ENCODE peak calls at places on chromosome 7, in seven cellular contexts. D is Calu3; P is cardiac fibroblast; U is foreskin fibroblast; R is B cell; J is HFFc6; S is activated CD4-positive, alpha-beta T cell treated with anti-CD3 and anti-CD28 coated beads, Interleukin-2, amount 10 ng/mL, durations not matched to agents 24 days and 14 days. Y is an unnamed sample.

GRCh38 chr7:68041559-68041958 is 1044.9 kb downstream of the TYW1 start:
- DNase-seq in D (no peak), P (no peak), U (no peak), R (no peak), J (no peak), S (no peak), Y (no peak)

GRCh38 chr7:151351027-151351426 is 9.4 kb downstream of the NUB1 start:
- DNase-seq in D (peak), P (no peak), U (no peak), R (no peak), J (no peak), S (peak), Y (no peak)

GRCh38 chr7:85776691-85777363 is 590.0 kb upstream of the SEMA3D start:
- DNase-seq in D (no peak), P (no peak), U (no peak), R (no peak), J (no peak), S (no peak), Y (no peak)

GRCh38 chr7:104627516-104627915 is 299.1 kb downstream of the LHFPL3 start:
- DNase-seq in D (peak), P (peak), U (peak), R (no peak), J (peak), S (peak), Y (no peak)

GRCh38 chr7:101018271-101019167 is 1.4 kb upstream of the MUC17 start:
- DNase-seq in D (no peak), P (no peak), U (no peak), R (peak), J (no peak), S (peak), Y (no peak)

GRCh38 chr7:77246031-77246430 is 46.4 kb upstream of the FGL2 start:
- DNase-seq in D (no peak), P (no peak), U (no peak), R (no peak), J (no peak), S (no peak), Y (no peak)

GRCh38 chr7:34315032-34315431 is 343.0 kb upstream of the NPSR1 start:
- DNase-seq in D (no peak), P (peak), U (peak), R (no peak), J (peak), S (no peak), Y (no peak)

GRCh38 chr7:141221007-141221612 is 147.2 kb downstream of the TMEM178B start:
- DNase-seq in D (no peak), P (no peak), U (no peak), R (no peak), J (no peak), S (peak), Y (no peak)

GRCh38 chr7:138066954-138067394 is 9.3 kb upstream of the AKR1D1 start:
- DNase-seq in D (no peak), P (no peak), U (no peak), R (no peak), J (no peak), S (no peak), Y (no peak)

GRCh38 chr7:129952164-129952652 is 552 bp downstream of the UBE2H start:
- DNase-seq in D (peak), P (no peak), U (no peak), R (peak), J (peak), S (peak), Y (no peak)

GRCh38 chr7:54664235-54665228 is 94.5 kb downstream of the SEC61G start:
- DNase-seq in D (peak), P (peak), U (peak), R (no peak), J (peak), S (peak), Y (no peak)

GRCh38 chr7:54544356-54545240 is 2.4 kb downstream of the VSTM2A start:
- DNase-seq in D (no peak), P (no peak), U (no peak), R (peak), J (no peak), S (no peak), Y (no peak)

GRCh38 chr7:157709531-157710251 is 372.9 kb downstream of the DNAJB6 start:
- DNase-seq in D (no peak), P (no peak), U (no peak), R (no peak), J (no peak), S (peak), Y (no peak)

GRCh38 chr7:124152859-124153692 is 120.2 kb upstream of the TMEM229A start:
- DNase-seq in D (peak), P (peak), U (peak), R (no peak), J (no peak), S (no peak), Y (no peak)

GRCh38 chr7:69283421-69283820 is 314.9 kb upstream of the AUTS2 start:
- DNase-seq in D (no peak), P (no peak), U (no peak), R (no peak), J (no peak), S (no peak), Y (no peak)

GRCh38 chr7:26525413-26526287 is 234.0 kb downstream of the SNX10 start:
- DNase-seq in D (no peak), P (no peak), U (no peak), R (no peak), J (no peak), S (no peak), Y (no peak)

GRCh38 chr7:151599401-151600227 is 79.9 kb upstream of the RHEB start:
- DNase-seq in D (peak), P (peak), U (peak), R (no peak), J (peak), S (no peak), Y (no peak)

GRCh38 chr7:31307941-31308340 is 32.6 kb downstream of the NEUROD6 start:
- DNase-seq in D (no peak), P (no peak), U (no peak), R (no peak), J (no peak), S (no peak), Y (no peak)

GRCh38 chr7:105011771-105012502 is 2.1 kb upstream of the KMT2E start:
- DNase-seq in D (no peak), P (no peak), U (no peak), R (no peak), J (no peak), S (peak), Y (no peak)

GRCh38 chr7:102227371-102227770 is 59.3 kb upstream of the SH2B2 start:
- DNase-seq in D (no peak), P (no peak), U (no peak), R (no peak), J (no peak), S (no peak), Y (no peak)

GRCh38 chr7:8260871-8261707 is 878 bp downstream of the ICA1 start:
- DNase-seq in D (peak), P (no peak), U (no peak), R (peak), J (no peak), S (peak), Y (no peak)

GRCh38 chr7:133723044-133723443 is 404.1 kb upstream of the LRGUK start:
- DNase-seq in D (no peak), P (no peak), U (no peak), R (no peak), J (no peak), S (no peak), Y (no peak)

GRCh38 chr7:7681191-7681935 is 37.0 kb downstream of the RPA3 start:
- DNase-seq in D (peak), P (peak), U (peak), R (peak), J (peak), S (peak), Y (no peak)

GRCh38 chr7:77450054-77450453 is 33.9 kb upstream of the GSAP start:
- DNase-seq in D (no peak), P (peak), U (peak), R (no peak), J (peak), S (no peak), Y (no peak)

GRCh38 chr7:76507723-76508406 is 2.5 kb upstream of the UPK3B start:
- DNase-seq in D (no peak), P (peak), U (no peak), R (no peak), J (no peak), S (peak), Y (no peak)

GRCh38 chr7:145753004-145753403 is 363.6 kb upstream of the CNTNAP2 start:
- DNase-seq in D (no peak), P (no peak), U (no peak), R (no peak), J (no peak), S (no peak), Y (no peak)

GRCh38 chr7:123867220-123867619 is 22.3 kb downstream of the HYAL4 start:
- DNase-seq in D (no peak), P (peak), U (peak), R (no peak), J (no peak), S (no peak), Y (no peak)

GRCh38 chr7:130476287-130477001 is 15.4 kb upstream of the MEST start:
- DNase-seq in D (no peak), P (no peak), U (no peak), R (no peak), J (peak), S (peak), Y (no peak)

GRCh38 chr7:82810558-82811259 is 352.0 kb downstream of the PCLO start:
- DNase-seq in D (peak), P (peak), U (peak), R (no peak), J (peak), S (no peak), Y (no peak)

GRCh38 chr7:10845225-10845624 is 128.4 kb upstream of the PHF14 start:
- DNase-seq in D (no peak), P (no peak), U (no peak), R (no peak), J (no peak), S (no peak), Y (no peak)

GRCh38 chr7:42677751-42678231 is 234.1 kb downstream of the C7orf25 start:
- DNase-seq in D (no peak), P (peak), U (peak), R (no peak), J (peak), S (no peak), Y (no peak)

GRCh38 chr7:108415821-108416536 is 40.3 kb downstream of the NRCAM start:
- DNase-seq in D (no peak), P (peak), U (peak), R (peak), J (peak), S (peak), Y (no peak)

GRCh38 chr7:128201067-128201689 is 39.9 kb upstream of the LEP start:
- DNase-seq in D (no peak), P (no peak), U (no peak), R (peak), J (no peak), S (no peak), Y (no peak)

GRCh38 chr7:143272871-143273270 is 9.6 kb downstream of the GSTK1 start:
- DNase-seq in D (no peak), P (no peak), U (no peak), R (no peak), J (no peak), S (no peak), Y (no peak)

GRCh38 chr7:31228957-31229356 is 111.6 kb downstream of the NEUROD6 start:
- DNase-seq in D (no peak), P (no peak), U (no peak), R (no peak), J (no peak), S (no peak), Y (no peak)

GRCh38 chr7:18821554-18821953 is 295.9 kb downstream of the TWIST1 start:
- DNase-seq in D (no peak), P (no peak), U (no peak), R (no peak), J (no peak), S (no peak), Y (no peak)

GRCh38 chr7:96233084-96233483 is 88.8 kb downstream of the SLC25A13 start:
- DNase-seq in D (no peak), P (no peak), U (no peak), R (no peak), J (no peak), S (no peak), Y (no peak)

GRCh38 chr7:106659963-106660861 is 746 bp downstream of the CCDC71L start:
- DNase-seq in D (peak), P (peak), U (peak), R (peak), J (peak), S (peak), Y (peak)